ENCODE peak calls at places on chromosomes 13 and 19, in seven cellular contexts. K, Q, A, U, W, B and V are unnamed samples.
A peak's percentile ranks its signal among the peaks of the same experiment; 100 is the strongest.

GRCh38 chr19:6577410-6578125 is 13.4 kb downstream of the CD70 start:
- ATAC-seq in U (peak; percentile 90), A (peak; percentile 65), Q (no peak), B (peak; percentile 90), W (peak; percentile 89), K (peak; percentile 82), V (peak; percentile 95)

GRCh38 chr19:1265611-1266115 is 3.5 kb upstream of the CIRBP start:
- ATAC-seq in Q (peak; percentile 14), B (peak; percentile 1), K (peak; percentile 3), U (peak; percentile 3), A (peak; percentile 0), W (peak; percentile 9), V (peak; percentile 2)

GRCh38 chr19:18479964-18480723 is 41.7 kb downstream of the ELL start:
- ATAC-seq in W (no peak), A (no peak), K (no peak), B (no peak), U (no peak), Q (peak; percentile 81), V (no peak)

GRCh38 chr13:102680842-102681725 is 13.8 kb downstream of the METTL21C start:
- ATAC-seq in B (peak; percentile 69), U (peak; percentile 76), Q (no peak), A (peak; percentile 84), W (peak; percentile 71), K (peak; percentile 70), V (peak; percentile 55)

GRCh38 chr13:30504081-30504480 is 38.3 kb upstream of the HMGB1 start:
- ATAC-seq in B (no peak), K (no peak), W (no peak), Q (no peak), U (peak; percentile 51), A (no peak), V (no peak)

GRCh38 chr13:79108914-79109643 is 297.0 kb downstream of the RBM26 start:
- ATAC-seq in A (no peak), K (no peak), Q (no peak), B (no peak), W (no peak), U (no peak), V (no peak)

GRCh38 chr13:113166681-113167080 is 8.2 kb downstream of the PROZ start:
- ATAC-seq in Q (no peak), A (no peak), B (no peak), K (no peak), W (no peak), U (no peak), V (no peak)

GRCh38 chr19:57560049-57560491 is 407 bp upstream of the ZNF550 start:
- ATAC-seq in Q (peak; percentile 48), U (peak; percentile 6), K (peak; percentile 6), B (peak; percentile 10), A (no peak), W (no peak), V (peak; percentile 24)

GRCh38 chr13:86946734-86947133 is 724.4 kb upstream of the SLITRK5 start:
- ATAC-seq in W (no peak), B (no peak), A (no peak), K (peak; percentile 53), U (no peak), Q (no peak), V (no peak)

GRCh38 chr19:12665646-12666304 is 767 bp downstream of the MAN2B1 start:
- ATAC-seq in A (no peak), U (peak; percentile 37), K (peak; percentile 32), B (peak; percentile 35), W (peak; percentile 12), Q (no peak), V (peak; percentile 55)

GRCh38 chr13:42170029-42170428 is 101.9 kb upstream of the AKAP11 start:
- ATAC-seq in Q (no peak), A (no peak), W (no peak), B (no peak), K (no peak), U (no peak), V (no peak)

GRCh38 chr19:4830768-4831265 is 695 bp downstream of the TICAM1 start:
- ATAC-seq in Q (no peak), K (peak; percentile 17), A (no peak), W (no peak), B (no peak), U (no peak), V (no peak)

GRCh38 chr13:101624981-101625380 is 172.5 kb downstream of the ITGBL1 start:
- ATAC-seq in A (no peak), U (peak; percentile 38), K (peak; percentile 25), W (no peak), B (no peak), Q (no peak), V (no peak)

GRCh38 chr19:3056454-3057016 is 5.8 kb downstream of the TLE5 start:
- ATAC-seq in Q (no peak), U (no peak), K (no peak), B (no peak), A (no peak), W (no peak), V (no peak)

GRCh38 chr13:100039740-100040139 is 49.2 kb upstream of the PCCA start:
- ATAC-seq in A (no peak), B (no peak), K (no peak), W (no peak), Q (no peak), U (no peak), V (no peak)

GRCh38 chr19:48815870-48816501 is 5.2 kb upstream of the BCAT2 start:
- ATAC-seq in B (no peak), W (no peak), A (no peak), Q (peak; percentile 67), U (peak; percentile 54), K (peak; percentile 32), V (no peak)

GRCh38 chr13:80161219-80161618 is 179.7 kb downstream of the SPRY2 start:
- ATAC-seq in A (no peak), W (no peak), Q (no peak), B (no peak), K (no peak), U (no peak), V (peak; percentile 47)

GRCh38 chr13:49400755-49401659 is 42.9 kb downstream of the CAB39L start:
- ATAC-seq in B (peak; percentile 76), A (no peak), Q (no peak), W (no peak), U (no peak), K (no peak), V (peak; percentile 80)

GRCh38 chr19:44608391-44608821 is 5.0 kb upstream of the IGSF23 start:
- ATAC-seq in W (no peak), A (no peak), U (no peak), Q (no peak), K (no peak), B (no peak), V (no peak)

GRCh38 chr13:32824061-32824460 is 192.2 kb upstream of the KL start:
- ATAC-seq in W (no peak), B (no peak), K (no peak), U (no peak), Q (no peak), A (no peak), V (no peak)

GRCh38 chr13:92175330-92175729 is 776.9 kb downstream of the GPC5 start:
- ATAC-seq in U (no peak), Q (no peak), A (no peak), W (no peak), B (no peak), K (no peak), V (no peak)

GRCh38 chr13:24738366-24738847 is 25.6 kb upstream of the RNF17 start:
- ATAC-seq in B (no peak), K (no peak), A (no peak), W (no peak), Q (no peak), U (no peak), V (no peak)

GRCh38 chr13:51601601-51602348 is 17.5 kb downstream of the WDFY2 start:
- ATAC-seq in Q (no peak), U (no peak), A (no peak), B (peak; percentile 45), K (no peak), W (no peak), V (no peak)

GRCh38 chr19:11849264-11849615 is 714 bp downstream of the ZNF439 start:
- ATAC-seq in K (peak; percentile 8), B (peak; percentile 43), W (no peak), U (peak; percentile 5), Q (no peak), A (no peak), V (peak; percentile 81)

GRCh38 chr13:51831519-51831918 is 13.5 kb downstream of the TMEM272 start:
- ATAC-seq in K (no peak), Q (no peak), B (no peak), W (no peak), U (no peak), A (no peak), V (no peak)